ENCODE peak calls at places on chromosomes 5 and 9, in five cellular contexts. One of them, this sample, is unnamed.

GRCh38 chr5:169433221-169433651 is 132.3 kb upstream of the SLIT3 start:
- DNase-seq in Caki2: no peak
- DNase-seq in Panc1: no peak
- DNase-seq in GM04503: peak
- DNase-seq in lung microvascular endothelial cell: no peak
- DNase-seq in this sample: no peak

GRCh38 chr5:81533629-81534480 is 139.9 kb upstream of the ACOT12 start:
- DNase-seq in Caki2: no peak
- DNase-seq in Panc1: no peak
- DNase-seq in GM04503: no peak
- DNase-seq in lung microvascular endothelial cell: no peak
- DNase-seq in this sample: no peak

GRCh38 chr5:107812570-107813141 is 141.9 kb upstream of the EFNA5 start:
- DNase-seq in Caki2: no peak
- DNase-seq in Panc1: no peak
- DNase-seq in GM04503: peak
- DNase-seq in lung microvascular endothelial cell: no peak
- DNase-seq in this sample: peak

GRCh38 chr9:110555971-110556370 is 23.6 kb downstream of the SVEP1 start:
- DNase-seq in Caki2: no peak
- DNase-seq in Panc1: no peak
- DNase-seq in GM04503: peak
- DNase-seq in lung microvascular endothelial cell: no peak
- DNase-seq in this sample: peak

GRCh38 chr5:3026651-3027050 is 275.2 kb upstream of the IRX2 start:
- DNase-seq in Caki2: no peak
- DNase-seq in Panc1: no peak
- DNase-seq in GM04503: no peak
- DNase-seq in lung microvascular endothelial cell: no peak
- DNase-seq in this sample: no peak

GRCh38 chr5:88680253-88681132 is 202.5 kb downstream of the MEF2C start:
- DNase-seq in Caki2: peak
- DNase-seq in Panc1: no peak
- DNase-seq in GM04503: no peak
- DNase-seq in lung microvascular endothelial cell: peak
- DNase-seq in this sample: peak

GRCh38 chr9:114385412-114386181 is 2.2 kb downstream of the AKNA start:
- DNase-seq in Caki2: peak
- DNase-seq in Panc1: no peak
- DNase-seq in GM04503: peak
- DNase-seq in lung microvascular endothelial cell: peak
- DNase-seq in this sample: peak

GRCh38 chr9:134983094-134983493 is 65.4 kb upstream of the FCN1 start:
- DNase-seq in Caki2: no peak
- DNase-seq in Panc1: peak
- DNase-seq in GM04503: no peak
- DNase-seq in lung microvascular endothelial cell: peak
- DNase-seq in this sample: no peak

GRCh38 chr5:34676409-34676808 is 20.3 kb downstream of the RAI14 start:
- DNase-seq in Caki2: no peak
- DNase-seq in Panc1: no peak
- DNase-seq in GM04503: no peak
- DNase-seq in lung microvascular endothelial cell: peak
- DNase-seq in this sample: peak

GRCh38 chr9:20356392-20357206 is 265.7 kb downstream of the MLLT3 start:
- DNase-seq in Caki2: peak
- DNase-seq in Panc1: peak
- DNase-seq in GM04503: peak
- DNase-seq in lung microvascular endothelial cell: peak
- DNase-seq in this sample: peak

GRCh38 chr5:136203303-136203922 is 10.5 kb upstream of the SMIM32 start:
- DNase-seq in Caki2: no peak
- DNase-seq in Panc1: no peak
- DNase-seq in GM04503: no peak
- DNase-seq in lung microvascular endothelial cell: no peak
- DNase-seq in this sample: no peak

GRCh38 chr5:4882186-4882585 is 257.9 kb upstream of the ADAMTS16 start:
- DNase-seq in Caki2: no peak
- DNase-seq in Panc1: no peak
- DNase-seq in GM04503: no peak
- DNase-seq in lung microvascular endothelial cell: no peak
- DNase-seq in this sample: peak

GRCh38 chr5:173497685-173498084 is 118.8 kb downstream of the BOD1 start:
- DNase-seq in Caki2: no peak
- DNase-seq in Panc1: no peak
- DNase-seq in GM04503: no peak
- DNase-seq in lung microvascular endothelial cell: no peak
- DNase-seq in this sample: peak

GRCh38 chr9:109329274-109330258 is 8.7 kb upstream of the EPB41L4B start:
- DNase-seq in Caki2: no peak
- DNase-seq in Panc1: no peak
- DNase-seq in GM04503: no peak
- DNase-seq in lung microvascular endothelial cell: peak
- DNase-seq in this sample: peak

GRCh38 chr5:39148983-39149534 is 70.3 kb downstream of the FYB1 start:
- DNase-seq in Caki2: no peak
- DNase-seq in Panc1: no peak
- DNase-seq in GM04503: no peak
- DNase-seq in lung microvascular endothelial cell: peak
- DNase-seq in this sample: peak

GRCh38 chr5:119315516-119315949 is 40.3 kb upstream of the TNFAIP8 start:
- DNase-seq in Caki2: peak
- DNase-seq in Panc1: no peak
- DNase-seq in GM04503: no peak
- DNase-seq in lung microvascular endothelial cell: peak
- DNase-seq in this sample: peak

GRCh38 chr5:41410307-41410706 is 100.1 kb downstream of the PLCXD3 start:
- DNase-seq in Caki2: no peak
- DNase-seq in Panc1: no peak
- DNase-seq in GM04503: no peak
- DNase-seq in lung microvascular endothelial cell: no peak
- DNase-seq in this sample: no peak

GRCh38 chr9:100150209-100150608 is 51.2 kb downstream of the INVS start:
- DNase-seq in Caki2: no peak
- DNase-seq in Panc1: no peak
- DNase-seq in GM04503: no peak
- DNase-seq in lung microvascular endothelial cell: peak
- DNase-seq in this sample: peak

GRCh38 chr5:62354028-62354874 is 48.2 kb downstream of the KIF2A start:
- DNase-seq in Caki2: peak
- DNase-seq in Panc1: peak
- DNase-seq in GM04503: peak
- DNase-seq in lung microvascular endothelial cell: peak
- DNase-seq in this sample: peak

GRCh38 chr9:92048924-92049625 is 66.1 kb downstream of the SPTLC1 start:
- DNase-seq in Caki2: no peak
- DNase-seq in Panc1: no peak
- DNase-seq in GM04503: no peak
- DNase-seq in lung microvascular endothelial cell: no peak
- DNase-seq in this sample: peak

GRCh38 chr5:154141686-154142300 is 48.7 kb upstream of the GALNT10 start:
- DNase-seq in Caki2: no peak
- DNase-seq in Panc1: no peak
- DNase-seq in GM04503: no peak
- DNase-seq in lung microvascular endothelial cell: no peak
- DNase-seq in this sample: no peak

GRCh38 chr9:93011114-93011513 is 47.4 kb upstream of the SUSD3 start:
- DNase-seq in Caki2: no peak
- DNase-seq in Panc1: no peak
- DNase-seq in GM04503: no peak
- DNase-seq in lung microvascular endothelial cell: no peak
- DNase-seq in this sample: no peak

GRCh38 chr9:124267271-124267807 is 9.6 kb downstream of the NEK6 start:
- DNase-seq in Caki2: peak
- DNase-seq in Panc1: no peak
- DNase-seq in GM04503: peak
- DNase-seq in lung microvascular endothelial cell: peak
- DNase-seq in this sample: peak

GRCh38 chr5:93188876-93189485 is 392.0 kb downstream of the NR2F1-AS1 start:
- DNase-seq in Caki2: peak
- DNase-seq in Panc1: no peak
- DNase-seq in GM04503: no peak
- DNase-seq in lung microvascular endothelial cell: peak
- DNase-seq in this sample: no peak

GRCh38 chr5:88769165-88769564 is 113.8 kb downstream of the MEF2C start:
- DNase-seq in Caki2: no peak
- DNase-seq in Panc1: no peak
- DNase-seq in GM04503: peak
- DNase-seq in lung microvascular endothelial cell: no peak
- DNase-seq in this sample: no peak

GRCh38 chr9:125749287-125749935 is 2.2 kb downstream of the PBX3 start:
- DNase-seq in Caki2: no peak
- DNase-seq in Panc1: no peak
- DNase-seq in GM04503: no peak
- DNase-seq in lung microvascular endothelial cell: no peak
- DNase-seq in this sample: no peak

GRCh38 chr5:64655596-64655995 is 34.7 kb upstream of the SHISAL2B start:
- DNase-seq in Caki2: no peak
- DNase-seq in Panc1: no peak
- DNase-seq in GM04503: no peak
- DNase-seq in lung microvascular endothelial cell: no peak
- DNase-seq in this sample: no peak

GRCh38 chr9:110316255-110316921 is 21.3 kb downstream of the TXNDC8 start:
- DNase-seq in Caki2: no peak
- DNase-seq in Panc1: no peak
- DNase-seq in GM04503: no peak
- DNase-seq in lung microvascular endothelial cell: no peak
- DNase-seq in this sample: no peak

GRCh38 chr5:80963966-80964481 is 3.9 kb downstream of the RASGRF2 start:
- DNase-seq in Caki2: peak
- DNase-seq in Panc1: no peak
- DNase-seq in GM04503: peak
- DNase-seq in lung microvascular endothelial cell: no peak
- DNase-seq in this sample: no peak